ENCODE peak calls at places on chromosome 15, in seven cellular contexts. One of them, this sample, is unnamed.
A peak's percentile ranks its signal among the peaks of the same experiment; 100 is the strongest.

GRCh38 chr15:94722025-94722636 is 490.8 kb downstream of the MCTP2 start:
- DNase-seq in PC-9: no peak
- DNase-seq in HCT116: no peak
- DNase-seq in GM23248: no peak
- DNase-seq in MM.1S: no peak
- DNase-seq in GM23338: peak; percentile 37
- DNase-seq in hepatocyte: no peak
- DNase-seq in this sample: peak; percentile 2

GRCh38 chr15:73897441-73898261 is 24.3 kb downstream of the TBC1D21 start:
- DNase-seq in PC-9: peak; percentile 58
- DNase-seq in HCT116: peak; percentile 37
- DNase-seq in GM23248: peak; percentile 97
- DNase-seq in MM.1S: peak; percentile 31
- DNase-seq in GM23338: peak; percentile 81
- DNase-seq in hepatocyte: peak; percentile 67
- DNase-seq in this sample: peak; percentile 90

GRCh38 chr15:49088996-49089395 is 42.8 kb upstream of the SECISBP2L start:
- DNase-seq in PC-9: no peak
- DNase-seq in HCT116: no peak
- DNase-seq in GM23248: no peak
- DNase-seq in MM.1S: no peak
- DNase-seq in GM23338: no peak
- DNase-seq in hepatocyte: no peak
- DNase-seq in this sample: no peak

GRCh38 chr15:82113116-82113715 is 67.4 kb upstream of the MEX3B start:
- DNase-seq in PC-9: no peak
- DNase-seq in HCT116: no peak
- DNase-seq in GM23248: no peak
- DNase-seq in MM.1S: no peak
- DNase-seq in GM23338: no peak
- DNase-seq in hepatocyte: no peak
- DNase-seq in this sample: no peak

GRCh38 chr15:63291507-63291906 is 14.1 kb downstream of the APH1B start:
- DNase-seq in PC-9: no peak
- DNase-seq in HCT116: no peak
- DNase-seq in GM23248: peak; percentile 87
- DNase-seq in MM.1S: no peak
- DNase-seq in GM23338: no peak
- DNase-seq in hepatocyte: peak; percentile 8
- DNase-seq in this sample: peak; percentile 33

GRCh38 chr15:77620960-77621647 is 11.6 kb downstream of the LINGO1 start:
- DNase-seq in PC-9: no peak
- DNase-seq in HCT116: no peak
- DNase-seq in GM23248: no peak
- DNase-seq in MM.1S: no peak
- DNase-seq in GM23338: no peak
- DNase-seq in hepatocyte: no peak
- DNase-seq in this sample: no peak

GRCh38 chr15:63381301-63382192 is at the start of gene CA12:
- DNase-seq in PC-9: peak; percentile 21
- DNase-seq in HCT116: no peak
- DNase-seq in GM23248: peak; percentile 72
- DNase-seq in MM.1S: no peak
- DNase-seq in GM23338: peak; percentile 77
- DNase-seq in hepatocyte: peak; percentile 68
- DNase-seq in this sample: peak; percentile 55

GRCh38 chr15:33234019-33234418 is 39.5 kb upstream of the FMN1 start:
- DNase-seq in PC-9: peak; percentile 20
- DNase-seq in HCT116: peak; percentile 41
- DNase-seq in GM23248: peak; percentile 69
- DNase-seq in MM.1S: peak; percentile 53
- DNase-seq in GM23338: peak; percentile 72
- DNase-seq in hepatocyte: peak; percentile 58
- DNase-seq in this sample: peak; percentile 80

GRCh38 chr15:59703979-59704796 is 15.1 kb upstream of the BNIP2 start:
- DNase-seq in PC-9: no peak
- DNase-seq in HCT116: no peak
- DNase-seq in GM23248: no peak
- DNase-seq in MM.1S: no peak
- DNase-seq in GM23338: no peak
- DNase-seq in hepatocyte: no peak
- DNase-seq in this sample: no peak

GRCh38 chr15:75034615-75035014 is 11.2 kb downstream of the PPCDC start:
- DNase-seq in PC-9: no peak
- DNase-seq in HCT116: no peak
- DNase-seq in GM23248: no peak
- DNase-seq in MM.1S: no peak
- DNase-seq in GM23338: no peak
- DNase-seq in hepatocyte: no peak
- DNase-seq in this sample: no peak

GRCh38 chr15:48424076-48424475 is 92.8 kb downstream of the DUT start:
- DNase-seq in PC-9: peak; percentile 8
- DNase-seq in HCT116: no peak
- DNase-seq in GM23248: peak; percentile 72
- DNase-seq in MM.1S: no peak
- DNase-seq in GM23338: no peak
- DNase-seq in hepatocyte: no peak
- DNase-seq in this sample: peak; percentile 60

GRCh38 chr15:90257776-90258175 is 7.7 kb upstream of the NGRN start:
- DNase-seq in PC-9: no peak
- DNase-seq in HCT116: no peak
- DNase-seq in GM23248: no peak
- DNase-seq in MM.1S: no peak
- DNase-seq in GM23338: no peak
- DNase-seq in hepatocyte: no peak
- DNase-seq in this sample: no peak

GRCh38 chr15:24761704-24762302 is 86.2 kb downstream of the NPAP1 start:
- DNase-seq in PC-9: no peak
- DNase-seq in HCT116: no peak
- DNase-seq in GM23248: peak; percentile 51
- DNase-seq in MM.1S: peak; percentile 24
- DNase-seq in GM23338: peak; percentile 39
- DNase-seq in hepatocyte: no peak
- DNase-seq in this sample: peak; percentile 17

GRCh38 chr15:40846846-40847224 is 3.0 kb downstream of the SPINT1 start:
- DNase-seq in PC-9: no peak
- DNase-seq in HCT116: no peak
- DNase-seq in GM23248: peak; percentile 55
- DNase-seq in MM.1S: no peak
- DNase-seq in GM23338: no peak
- DNase-seq in hepatocyte: peak; percentile 65
- DNase-seq in this sample: peak; percentile 34

GRCh38 chr15:39511000-39511914 is 69.6 kb upstream of the THBS1 start:
- DNase-seq in PC-9: peak; percentile 42
- DNase-seq in HCT116: peak; percentile 0
- DNase-seq in GM23248: peak; percentile 98
- DNase-seq in MM.1S: no peak
- DNase-seq in GM23338: no peak
- DNase-seq in hepatocyte: peak; percentile 62
- DNase-seq in this sample: peak; percentile 83

GRCh38 chr15:48385031-48385430 is 53.8 kb downstream of the DUT start:
- DNase-seq in PC-9: no peak
- DNase-seq in HCT116: no peak
- DNase-seq in GM23248: peak; percentile 76
- DNase-seq in MM.1S: no peak
- DNase-seq in GM23338: no peak
- DNase-seq in hepatocyte: no peak
- DNase-seq in this sample: no peak

GRCh38 chr15:29131336-29132109 is 138.1 kb downstream of the NSMCE3 start:
- DNase-seq in PC-9: no peak
- DNase-seq in HCT116: no peak
- DNase-seq in GM23248: no peak
- DNase-seq in MM.1S: no peak
- DNase-seq in GM23338: no peak
- DNase-seq in hepatocyte: no peak
- DNase-seq in this sample: no peak

GRCh38 chr15:37764733-37765191 is 169.7 kb upstream of the TMCO5A start:
- DNase-seq in PC-9: peak; percentile 8
- DNase-seq in HCT116: peak; percentile 56
- DNase-seq in GM23248: peak; percentile 76
- DNase-seq in MM.1S: peak; percentile 64
- DNase-seq in GM23338: peak; percentile 77
- DNase-seq in hepatocyte: peak; percentile 64
- DNase-seq in this sample: peak; percentile 83

GRCh38 chr15:94230436-94230885 is 900 bp upstream of the MCTP2 start:
- DNase-seq in PC-9: no peak
- DNase-seq in HCT116: no peak
- DNase-seq in GM23248: peak; percentile 28
- DNase-seq in MM.1S: no peak
- DNase-seq in GM23338: no peak
- DNase-seq in hepatocyte: no peak
- DNase-seq in this sample: no peak

GRCh38 chr15:29682781-29683180 is 139.5 kb downstream of the TJP1 start:
- DNase-seq in PC-9: no peak
- DNase-seq in HCT116: no peak
- DNase-seq in GM23248: no peak
- DNase-seq in MM.1S: no peak
- DNase-seq in GM23338: no peak
- DNase-seq in hepatocyte: no peak
- DNase-seq in this sample: no peak

DNA sequence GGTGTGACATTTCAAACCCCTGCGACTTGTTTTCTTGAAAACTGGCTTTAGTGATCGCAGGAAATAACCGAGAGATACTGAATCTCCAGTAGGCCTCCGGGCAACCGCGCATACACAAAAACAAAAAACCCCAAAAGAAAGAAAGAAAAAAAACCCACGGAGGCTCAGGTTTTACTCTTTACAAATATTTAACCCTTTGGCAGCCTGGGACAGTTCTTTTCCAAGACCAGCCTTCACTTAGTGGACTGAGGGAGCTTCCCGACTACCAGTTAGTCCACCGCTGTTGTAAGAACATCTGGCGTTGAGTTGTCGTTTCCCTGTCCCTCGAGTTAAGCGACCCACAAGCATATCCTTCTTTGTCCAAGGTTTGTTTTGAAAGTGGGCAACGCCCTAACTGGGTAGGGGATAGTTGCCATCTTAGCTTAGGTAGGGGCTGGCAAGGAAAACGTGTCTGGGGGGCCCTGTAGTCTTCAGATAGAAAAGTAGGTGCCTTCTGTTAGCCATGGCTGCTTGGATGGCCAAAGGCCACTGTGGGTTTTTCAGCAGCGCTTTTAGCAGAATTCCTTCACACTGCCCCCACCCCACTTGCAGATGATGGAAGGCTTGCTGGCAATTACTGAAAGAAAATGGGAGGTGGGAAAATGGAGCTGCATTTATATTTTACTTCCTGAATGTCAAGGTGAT is 6.9 kb downstream of the ISL2 start:
- DNase-seq in PC-9: no peak
- DNase-seq in HCT116: no peak
- DNase-seq in GM23248: no peak
- DNase-seq in MM.1S: no peak
- DNase-seq in GM23338: no peak
- DNase-seq in hepatocyte: no peak
- DNase-seq in this sample: no peak
- TF ChIP-seq EZH2 in PC-9: no peak
- TF ChIP-seq EZH2 in HCT116: no peak
- TF ChIP-seq EZH2 in GM23248: peak; percentile 37
- TF ChIP-seq EZH2 in MM.1S: no peak
- TF ChIP-seq EZH2 in GM23338: peak; percentile 87
- TF ChIP-seq EZH2 in hepatocyte: no peak
- TF ChIP-seq EZH2 in this sample: no peak

GRCh38 chr15:93072011-93072410 is 17.0 kb downstream of the RGMA start:
- DNase-seq in PC-9: no peak
- DNase-seq in HCT116: no peak
- DNase-seq in GM23248: peak; percentile 58
- DNase-seq in MM.1S: no peak
- DNase-seq in GM23338: peak; percentile 65
- DNase-seq in hepatocyte: no peak
- DNase-seq in this sample: no peak
- H2AFZ ChIP-seq in PC-9: peak overlapping the region; percentile 86
- H2AFZ ChIP-seq in HCT116: peak overlapping the region; percentile 68
- H2AFZ ChIP-seq in GM23248: peak overlapping the region; percentile 82
- H2AFZ ChIP-seq in MM.1S: peak overlapping the region; percentile 0
- H2AFZ ChIP-seq in GM23338: no peak overlapping the region
- H2AFZ ChIP-seq in hepatocyte: peak overlapping the region; percentile 73
- H2AFZ ChIP-seq in this sample: peak overlapping the region; percentile 86

DNA sequence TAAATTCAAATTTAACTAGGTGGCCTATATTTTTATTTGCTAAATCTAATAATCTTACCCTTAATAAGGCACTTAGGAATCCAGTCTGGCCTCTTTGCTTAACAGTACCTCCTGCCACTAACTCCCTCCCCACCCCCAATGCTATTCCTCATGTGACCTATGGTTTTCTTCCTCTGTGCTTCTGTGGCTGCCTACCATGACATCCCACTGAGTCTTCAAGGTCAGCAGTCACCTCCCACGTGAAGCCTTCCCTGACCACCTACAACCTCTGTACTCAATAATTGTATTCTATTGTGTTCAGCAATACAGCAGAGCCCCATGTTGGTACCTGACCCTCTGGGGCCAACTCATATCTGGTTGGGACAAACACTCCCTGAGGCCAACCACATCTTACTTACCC is 9.7 kb downstream of the PARP16 start:
- DNase-seq in PC-9: no peak
- DNase-seq in HCT116: no peak
- DNase-seq in GM23248: no peak
- DNase-seq in MM.1S: no peak
- DNase-seq in GM23338: no peak
- DNase-seq in hepatocyte: no peak
- DNase-seq in this sample: no peak
- H3K9me2 ChIP-seq in PC-9: no peaks in the 10 kb centered on the region
- H3K9me2 ChIP-seq in HCT116: no peaks in the 10 kb centered on the region
- H3K9me2 ChIP-seq in GM23248: no peaks in the 10 kb centered on the region
- H3K9me2 ChIP-seq in MM.1S: no peaks in the 10 kb centered on the region
- H3K9me2 ChIP-seq in GM23338: no peaks in the 10 kb centered on the region
- H3K9me2 ChIP-seq in hepatocyte: no peaks in the 10 kb centered on the region
- H3K9me2 ChIP-seq in this sample: no peaks in the 10 kb centered on the region

GRCh38 chr15:65101891-65102708 is 12.9 kb downstream of the UBAP1L start:
- DNase-seq in PC-9: no peak
- DNase-seq in HCT116: no peak
- DNase-seq in GM23248: no peak
- DNase-seq in MM.1S: no peak
- DNase-seq in GM23338: peak; percentile 80
- DNase-seq in hepatocyte: no peak
- DNase-seq in this sample: no peak
- TF ChIP-seq EZH2 in PC-9: no peak
- TF ChIP-seq EZH2 in HCT116: no peak
- TF ChIP-seq EZH2 in GM23248: no peak
- TF ChIP-seq EZH2 in MM.1S: no peak
- TF ChIP-seq EZH2 in GM23338: no peak
- TF ChIP-seq EZH2 in hepatocyte: no peak
- TF ChIP-seq EZH2 in this sample: no peak

This sample was measured in PC-3.